ENCODE peak calls at places on chromosomes 6 and 20, in nine cellular contexts. One of them, this sample, is unnamed.

GRCh38 chr6:1524040-1524480 is 85.7 kb upstream of the FOXC1 start:
- DNase-seq in neural progenitor cell: peak; percentile 84
- DNase-seq in aorta: peak; percentile 85
- DNase-seq in cardiac muscle cell: peak; percentile 65
- DNase-seq in mucosa of descending colon: peak; percentile 89
- DNase-seq in brain microvascular endothelial cell: peak; percentile 32
- DNase-seq in GM12878: no peak
- DNase-seq in right atrium auricular region: no peak
- DNase-seq in keratinocyte: no peak
- DNase-seq in this sample: no peak

GRCh38 chr6:166998256-166999144 is 697 bp upstream of the CEP43 start:
- DNase-seq in neural progenitor cell: peak; percentile 49
- DNase-seq in aorta: peak; percentile 55
- DNase-seq in cardiac muscle cell: no peak
- DNase-seq in mucosa of descending colon: peak; percentile 64
- DNase-seq in brain microvascular endothelial cell: peak; percentile 18
- DNase-seq in GM12878: no peak
- DNase-seq in right atrium auricular region: no peak
- DNase-seq in keratinocyte: peak; percentile 48
- DNase-seq in this sample: no peak

GRCh38 chr20:19742974-19743649 is 14.9 kb upstream of the RIN2 start:
- DNase-seq in neural progenitor cell: no peak
- DNase-seq in aorta: no peak
- DNase-seq in cardiac muscle cell: no peak
- DNase-seq in mucosa of descending colon: no peak
- DNase-seq in brain microvascular endothelial cell: no peak
- DNase-seq in GM12878: no peak
- DNase-seq in right atrium auricular region: no peak
- DNase-seq in keratinocyte: no peak
- DNase-seq in this sample: no peak

GRCh38 chr6:150143521-150144293 is 863 bp downstream of the PPP1R14C start:
- DNase-seq in neural progenitor cell: peak; percentile 60
- DNase-seq in aorta: no peak
- DNase-seq in cardiac muscle cell: peak; percentile 44
- DNase-seq in mucosa of descending colon: peak; percentile 67
- DNase-seq in brain microvascular endothelial cell: no peak
- DNase-seq in GM12878: no peak
- DNase-seq in right atrium auricular region: no peak
- DNase-seq in keratinocyte: no peak
- DNase-seq in this sample: no peak

GRCh38 chr6:84597238-84597875 is 167.0 kb downstream of the TBX18 start:
- DNase-seq in neural progenitor cell: no peak
- DNase-seq in aorta: no peak
- DNase-seq in cardiac muscle cell: no peak
- DNase-seq in mucosa of descending colon: no peak
- DNase-seq in brain microvascular endothelial cell: peak; percentile 41
- DNase-seq in GM12878: no peak
- DNase-seq in right atrium auricular region: no peak
- DNase-seq in keratinocyte: no peak
- DNase-seq in this sample: no peak

GRCh38 chr6:132687306-132687705 is 26.5 kb downstream of the VNN1 start:
- DNase-seq in neural progenitor cell: no peak
- DNase-seq in aorta: no peak
- DNase-seq in cardiac muscle cell: no peak
- DNase-seq in mucosa of descending colon: no peak
- DNase-seq in brain microvascular endothelial cell: peak; percentile 61
- DNase-seq in GM12878: no peak
- DNase-seq in right atrium auricular region: no peak
- DNase-seq in keratinocyte: peak; percentile 25
- DNase-seq in this sample: no peak

GRCh38 chr20:25012616-25013189 is 20.2 kb upstream of the APMAP start:
- DNase-seq in neural progenitor cell: no peak
- DNase-seq in aorta: no peak
- DNase-seq in cardiac muscle cell: no peak
- DNase-seq in mucosa of descending colon: no peak
- DNase-seq in brain microvascular endothelial cell: no peak
- DNase-seq in GM12878: no peak
- DNase-seq in right atrium auricular region: no peak
- DNase-seq in keratinocyte: no peak
- DNase-seq in this sample: no peak

GRCh38 chr20:15913661-15914060 is 659.6 kb downstream of the KIF16B start:
- DNase-seq in neural progenitor cell: no peak
- DNase-seq in aorta: no peak
- DNase-seq in cardiac muscle cell: no peak
- DNase-seq in mucosa of descending colon: no peak
- DNase-seq in brain microvascular endothelial cell: no peak
- DNase-seq in GM12878: no peak
- DNase-seq in right atrium auricular region: no peak
- DNase-seq in keratinocyte: no peak
- DNase-seq in this sample: no peak

GRCh38 chr20:10718671-10719070 is 44.9 kb upstream of the JAG1 start:
- DNase-seq in neural progenitor cell: no peak
- DNase-seq in aorta: no peak
- DNase-seq in cardiac muscle cell: no peak
- DNase-seq in mucosa of descending colon: no peak
- DNase-seq in brain microvascular endothelial cell: no peak
- DNase-seq in GM12878: no peak
- DNase-seq in right atrium auricular region: no peak
- DNase-seq in keratinocyte: no peak
- DNase-seq in this sample: no peak

GRCh38 chr6:54700158-54700557 is 146.4 kb upstream of the FAM83B start:
- DNase-seq in neural progenitor cell: no peak
- DNase-seq in aorta: no peak
- DNase-seq in cardiac muscle cell: no peak
- DNase-seq in mucosa of descending colon: no peak
- DNase-seq in brain microvascular endothelial cell: no peak
- DNase-seq in GM12878: no peak
- DNase-seq in right atrium auricular region: no peak
- DNase-seq in keratinocyte: peak; percentile 21
- DNase-seq in this sample: no peak

GRCh38 chr20:57199656-57200405 is 66.6 kb downstream of the BMP7 start:
- DNase-seq in neural progenitor cell: no peak
- DNase-seq in aorta: no peak
- DNase-seq in cardiac muscle cell: no peak
- DNase-seq in mucosa of descending colon: no peak
- DNase-seq in brain microvascular endothelial cell: no peak
- DNase-seq in GM12878: no peak
- DNase-seq in right atrium auricular region: no peak
- DNase-seq in keratinocyte: no peak
- DNase-seq in this sample: no peak

GRCh38 chr6:97656236-97656635 is 373.2 kb upstream of the MMS22L start:
- DNase-seq in neural progenitor cell: peak; percentile 84
- DNase-seq in aorta: no peak
- DNase-seq in cardiac muscle cell: peak; percentile 32
- DNase-seq in mucosa of descending colon: no peak
- DNase-seq in brain microvascular endothelial cell: no peak
- DNase-seq in GM12878: no peak
- DNase-seq in right atrium auricular region: no peak
- DNase-seq in keratinocyte: no peak
- DNase-seq in this sample: no peak

GRCh38 chr20:4087923-4088322 is 72.6 kb upstream of the RNF24 start:
- DNase-seq in neural progenitor cell: no peak
- DNase-seq in aorta: no peak
- DNase-seq in cardiac muscle cell: no peak
- DNase-seq in mucosa of descending colon: no peak
- DNase-seq in brain microvascular endothelial cell: peak; percentile 50
- DNase-seq in GM12878: no peak
- DNase-seq in right atrium auricular region: no peak
- DNase-seq in keratinocyte: no peak
- DNase-seq in this sample: no peak

GRCh38 chr6:113361014-113361645 is 496.0 kb upstream of the MARCKS start:
- DNase-seq in neural progenitor cell: no peak
- DNase-seq in aorta: no peak
- DNase-seq in cardiac muscle cell: no peak
- DNase-seq in mucosa of descending colon: no peak
- DNase-seq in brain microvascular endothelial cell: peak; percentile 87
- DNase-seq in GM12878: no peak
- DNase-seq in right atrium auricular region: no peak
- DNase-seq in keratinocyte: no peak
- DNase-seq in this sample: no peak

GRCh38 chr6:32177182-32177787 is 920 bp upstream of the RNF5 start:
- DNase-seq in neural progenitor cell: peak; percentile 83
- DNase-seq in aorta: no peak
- DNase-seq in cardiac muscle cell: peak; percentile 77
- DNase-seq in mucosa of descending colon: no peak
- DNase-seq in brain microvascular endothelial cell: peak; percentile 54
- DNase-seq in GM12878: no peak
- DNase-seq in right atrium auricular region: no peak
- DNase-seq in keratinocyte: no peak
- DNase-seq in this sample: no peak

DNA sequence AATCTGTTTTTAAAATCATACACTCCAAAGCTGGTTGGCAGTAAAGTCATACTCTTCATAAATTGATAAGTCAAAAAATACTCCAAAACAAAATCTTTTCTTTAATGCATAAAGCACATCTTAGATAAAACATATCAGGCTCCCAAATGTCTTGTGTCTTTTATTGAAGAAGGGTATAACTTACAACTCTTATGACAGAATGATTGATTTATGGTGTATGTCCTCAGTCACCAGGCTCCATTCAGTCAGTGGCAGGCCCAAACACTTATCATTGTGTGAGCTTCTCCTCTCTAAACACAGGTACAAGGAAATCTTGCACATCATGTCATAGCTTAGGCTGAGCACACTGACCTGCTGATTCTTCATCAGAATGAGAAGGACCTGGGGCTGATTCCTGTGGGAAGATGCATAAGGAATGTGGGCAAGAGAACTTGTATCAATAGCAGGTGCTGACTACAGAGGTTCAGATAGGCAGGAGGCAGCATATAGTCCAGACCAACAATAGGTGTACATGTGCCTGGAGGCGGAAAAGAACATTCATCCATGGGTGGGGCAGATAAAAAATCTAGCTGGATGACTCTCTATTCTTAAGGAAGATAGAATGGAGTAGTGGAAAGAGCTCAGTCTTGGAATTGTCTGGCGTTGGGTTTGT is 1.9 kb downstream of the CALHM5 start:
- DNase-seq in neural progenitor cell: no peak
- DNase-seq in aorta: no peak
- DNase-seq in cardiac muscle cell: no peak
- DNase-seq in mucosa of descending colon: no peak
- DNase-seq in brain microvascular endothelial cell: no peak
- DNase-seq in GM12878: no peak
- DNase-seq in right atrium auricular region: no peak
- DNase-seq in keratinocyte: peak; percentile 86
- DNase-seq in this sample: no peak
- H3K4me3 ChIP-seq in neural progenitor cell: no peak overlapping the region
- H3K4me3 ChIP-seq in aorta: peak overlapping the region; percentile 87
- H3K4me3 ChIP-seq in cardiac muscle cell: no peak overlapping the region
- H3K4me3 ChIP-seq in mucosa of descending colon: no peak overlapping the region
- H3K4me3 ChIP-seq in brain microvascular endothelial cell: peak overlapping the region; percentile 58
- H3K4me3 ChIP-seq in GM12878: no peak overlapping the region
- H3K4me3 ChIP-seq in right atrium auricular region: peak overlapping the region; percentile 34
- H3K4me3 ChIP-seq in keratinocyte: no peak overlapping the region
- H3K4me3 ChIP-seq in this sample: peak overlapping the region; percentile 59

DNA sequence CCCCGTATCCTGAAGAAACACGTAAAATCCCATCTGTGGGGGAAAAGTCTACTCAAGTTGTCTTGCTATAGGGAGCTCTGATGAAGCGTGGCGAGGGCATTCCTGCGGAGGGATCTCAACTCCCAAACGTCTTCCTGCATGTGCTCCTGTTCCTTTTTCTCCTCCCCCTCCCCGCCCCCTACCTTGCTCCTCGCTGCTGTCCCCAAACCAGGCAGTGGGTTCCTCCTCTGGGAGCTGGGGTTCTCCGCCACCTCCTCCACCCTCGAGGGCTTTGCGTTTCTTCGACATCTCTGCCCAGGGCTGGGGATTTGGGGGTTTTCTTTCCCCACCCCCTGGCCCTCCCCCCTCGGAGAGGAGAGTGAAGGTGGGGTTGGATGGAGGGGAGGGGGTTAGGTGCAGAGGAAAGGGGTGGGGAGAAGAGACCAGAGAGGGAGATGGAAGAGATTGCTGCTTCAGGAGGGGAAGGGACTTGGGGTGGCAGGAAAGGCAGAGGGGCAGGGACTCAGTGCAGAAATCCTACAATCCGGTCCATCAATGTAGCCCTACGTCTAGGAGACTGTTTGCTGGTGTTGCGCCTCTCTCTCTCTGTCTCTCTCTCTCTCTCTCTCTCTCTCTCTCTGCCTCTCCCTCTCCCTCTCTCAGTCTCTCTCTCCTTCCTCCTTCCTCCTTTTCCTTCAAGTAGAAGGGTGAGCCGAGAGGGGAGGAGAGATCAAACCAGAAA is 181.6 kb downstream of the TBXT start:
- DNase-seq in neural progenitor cell: peak; percentile 31
- DNase-seq in aorta: no peak
- DNase-seq in cardiac muscle cell: no peak
- DNase-seq in mucosa of descending colon: no peak
- DNase-seq in brain microvascular endothelial cell: no peak
- DNase-seq in GM12878: no peak
- DNase-seq in right atrium auricular region: no peak
- DNase-seq in keratinocyte: no peak
- DNase-seq in this sample: no peak
- H3K4me3 ChIP-seq in neural progenitor cell: peak overlapping the region; percentile 51
- H3K4me3 ChIP-seq in aorta: no peak overlapping the region
- H3K4me3 ChIP-seq in cardiac muscle cell: no peak overlapping the region
- H3K4me3 ChIP-seq in mucosa of descending colon: no peak overlapping the region
- H3K4me3 ChIP-seq in brain microvascular endothelial cell: peak overlapping the region; percentile 65
- H3K4me3 ChIP-seq in GM12878: no peak overlapping the region
- H3K4me3 ChIP-seq in right atrium auricular region: peak overlapping the region; percentile 42
- H3K4me3 ChIP-seq in keratinocyte: no peak overlapping the region
- H3K4me3 ChIP-seq in this sample: peak overlapping the region; percentile 66

DNA sequence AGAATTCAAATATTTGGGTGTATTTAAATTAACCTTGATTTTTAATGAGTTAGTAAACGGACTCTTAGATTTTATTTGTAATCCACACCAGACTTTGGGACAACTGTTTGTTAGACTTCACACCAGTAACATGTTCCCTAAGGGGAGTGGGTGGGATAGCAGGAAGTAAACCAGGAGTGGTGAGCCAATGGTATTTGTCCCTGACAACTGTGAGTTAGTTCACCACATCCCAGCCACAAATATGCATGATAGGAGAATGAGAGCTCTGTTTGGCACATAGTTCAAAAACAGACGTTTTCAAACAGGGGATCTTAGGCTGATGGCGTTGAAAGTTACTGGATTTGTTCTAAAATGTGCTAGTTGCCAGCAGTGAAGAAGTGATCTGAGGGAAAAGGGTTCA is 18.7 kb upstream of the COL10A1 start:
- DNase-seq in neural progenitor cell: no peak
- DNase-seq in aorta: no peak
- DNase-seq in cardiac muscle cell: no peak
- DNase-seq in mucosa of descending colon: no peak
- DNase-seq in brain microvascular endothelial cell: peak; percentile 87
- DNase-seq in GM12878: no peak
- DNase-seq in right atrium auricular region: no peak
- DNase-seq in keratinocyte: no peak
- DNase-seq in this sample: peak; percentile 56
- H3K4me3 ChIP-seq in neural progenitor cell: no peak overlapping the region
- H3K4me3 ChIP-seq in aorta: no peak overlapping the region
- H3K4me3 ChIP-seq in cardiac muscle cell: no peak overlapping the region
- H3K4me3 ChIP-seq in mucosa of descending colon: no peak overlapping the region
- H3K4me3 ChIP-seq in brain microvascular endothelial cell: no peak overlapping the region
- H3K4me3 ChIP-seq in GM12878: no peak overlapping the region
- H3K4me3 ChIP-seq in right atrium auricular region: no peak overlapping the region
- H3K4me3 ChIP-seq in keratinocyte: no peak overlapping the region
- H3K4me3 ChIP-seq in this sample: no peak overlapping the region

DNA sequence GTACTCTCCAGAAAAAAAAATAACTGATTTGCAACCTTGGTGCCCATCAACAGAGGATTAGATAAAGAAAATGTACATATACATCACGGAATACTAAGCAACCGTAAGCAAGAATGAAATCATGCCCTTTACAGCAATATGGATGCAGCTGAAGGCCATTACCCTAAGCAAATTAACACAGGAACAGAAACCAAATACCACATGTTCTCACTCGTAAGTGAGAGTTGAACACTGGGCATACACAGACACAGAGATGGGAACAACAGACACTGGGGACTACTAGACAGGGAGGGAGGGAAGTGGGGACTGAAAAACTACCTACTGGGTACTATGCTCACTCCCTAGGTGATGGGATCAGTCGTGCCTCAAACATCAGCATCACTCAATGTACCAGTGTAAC is 32.8 kb upstream of the CAP2 start:
- DNase-seq in neural progenitor cell: no peak
- DNase-seq in aorta: no peak
- DNase-seq in cardiac muscle cell: no peak
- DNase-seq in mucosa of descending colon: no peak
- DNase-seq in brain microvascular endothelial cell: no peak
- DNase-seq in GM12878: no peak
- DNase-seq in right atrium auricular region: no peak
- DNase-seq in keratinocyte: no peak
- DNase-seq in this sample: no peak
- H3K4me3 ChIP-seq in neural progenitor cell: no peak overlapping the region
- H3K4me3 ChIP-seq in aorta: no peak overlapping the region
- H3K4me3 ChIP-seq in cardiac muscle cell: no peak overlapping the region
- H3K4me3 ChIP-seq in mucosa of descending colon: no peak overlapping the region
- H3K4me3 ChIP-seq in brain microvascular endothelial cell: no peak overlapping the region
- H3K4me3 ChIP-seq in GM12878: no peak overlapping the region
- H3K4me3 ChIP-seq in right atrium auricular region: no peak overlapping the region
- H3K4me3 ChIP-seq in keratinocyte: no peak overlapping the region
- H3K4me3 ChIP-seq in this sample: no peak overlapping the region